ENCODE peak calls at places on chromosomes 11 and 22, in ten cellular contexts. One of them, this sample, is unnamed.

GRCh38 chr22:17607891-17608521 is 20.5 kb downstream of the ATP6V1E1 start:
- DNase-seq in cardiac muscle cell: no peak
- DNase-seq in SK-N-DZ: no peak
- DNase-seq in CD8-positive, alpha-beta memory T cell: no peak
- DNase-seq in NAMALWA: no peak
- DNase-seq in retina: no peak
- DNase-seq in GM12865: no peak
- DNase-seq in activated T-helper 1 cell treated with anti-CD3 and anti-CD28 coated beads, Interleukin-12 subunit alpha, Interleukin-12 subunit beta, Interleukin-2, Interleukin-4 antibody, amounts not matched to agents 30 ng/mL and 10 ng/mL and 1 ng/mL, durations not matched to agents 14 hours and 24 hours and 36 hours: no peak
- DNase-seq in SK-MEL-5: peak; percentile 66
- DNase-seq in cardiac fibroblast: no peak
- DNase-seq in this sample: no peak

GRCh38 chr11:69447786-69448185 is 33.7 kb upstream of the LINC01488 start:
- DNase-seq in cardiac muscle cell: no peak
- DNase-seq in SK-N-DZ: no peak
- DNase-seq in CD8-positive, alpha-beta memory T cell: no peak
- DNase-seq in NAMALWA: no peak
- DNase-seq in retina: no peak
- DNase-seq in GM12865: no peak
- DNase-seq in activated T-helper 1 cell treated with anti-CD3 and anti-CD28 coated beads, Interleukin-12 subunit alpha, Interleukin-12 subunit beta, Interleukin-2, Interleukin-4 antibody, amounts not matched to agents 30 ng/mL and 10 ng/mL and 1 ng/mL, durations not matched to agents 14 hours and 24 hours and 36 hours: no peak
- DNase-seq in SK-MEL-5: no peak
- DNase-seq in cardiac fibroblast: no peak
- DNase-seq in this sample: no peak

GRCh38 chr11:124748100-124748418 is 4.0 kb downstream of the VSIG2 start:
- DNase-seq in cardiac muscle cell: no peak
- DNase-seq in SK-N-DZ: no peak
- DNase-seq in CD8-positive, alpha-beta memory T cell: no peak
- DNase-seq in NAMALWA: no peak
- DNase-seq in retina: no peak
- DNase-seq in GM12865: no peak
- DNase-seq in activated T-helper 1 cell treated with anti-CD3 and anti-CD28 coated beads, Interleukin-12 subunit alpha, Interleukin-12 subunit beta, Interleukin-2, Interleukin-4 antibody, amounts not matched to agents 30 ng/mL and 10 ng/mL and 1 ng/mL, durations not matched to agents 14 hours and 24 hours and 36 hours: no peak
- DNase-seq in SK-MEL-5: no peak
- DNase-seq in cardiac fibroblast: no peak
- DNase-seq in this sample: no peak

GRCh38 chr11:69377029-69377952 is 83.3 kb downstream of the MYEOV start:
- DNase-seq in cardiac muscle cell: no peak
- DNase-seq in SK-N-DZ: no peak
- DNase-seq in CD8-positive, alpha-beta memory T cell: no peak
- DNase-seq in NAMALWA: no peak
- DNase-seq in retina: no peak
- DNase-seq in GM12865: peak; percentile 6
- DNase-seq in activated T-helper 1 cell treated with anti-CD3 and anti-CD28 coated beads, Interleukin-12 subunit alpha, Interleukin-12 subunit beta, Interleukin-2, Interleukin-4 antibody, amounts not matched to agents 30 ng/mL and 10 ng/mL and 1 ng/mL, durations not matched to agents 14 hours and 24 hours and 36 hours: no peak
- DNase-seq in SK-MEL-5: no peak
- DNase-seq in cardiac fibroblast: no peak
- DNase-seq in this sample: no peak

GRCh38 chr11:76670475-76671235 is at the start of gene LRRC32:
- DNase-seq in cardiac muscle cell: peak; percentile 54
- DNase-seq in SK-N-DZ: peak; percentile 54
- DNase-seq in CD8-positive, alpha-beta memory T cell: no peak
- DNase-seq in NAMALWA: peak; percentile 34
- DNase-seq in retina: peak; percentile 53
- DNase-seq in GM12865: peak; percentile 46
- DNase-seq in activated T-helper 1 cell treated with anti-CD3 and anti-CD28 coated beads, Interleukin-12 subunit alpha, Interleukin-12 subunit beta, Interleukin-2, Interleukin-4 antibody, amounts not matched to agents 30 ng/mL and 10 ng/mL and 1 ng/mL, durations not matched to agents 14 hours and 24 hours and 36 hours: no peak
- DNase-seq in SK-MEL-5: no peak
- DNase-seq in cardiac fibroblast: peak; percentile 56
- DNase-seq in this sample: no peak

GRCh38 chr11:84250834-84251613 is 964.9 kb upstream of the CCDC90B start:
- DNase-seq in cardiac muscle cell: no peak
- DNase-seq in SK-N-DZ: no peak
- DNase-seq in CD8-positive, alpha-beta memory T cell: no peak
- DNase-seq in NAMALWA: no peak
- DNase-seq in retina: no peak
- DNase-seq in GM12865: no peak
- DNase-seq in activated T-helper 1 cell treated with anti-CD3 and anti-CD28 coated beads, Interleukin-12 subunit alpha, Interleukin-12 subunit beta, Interleukin-2, Interleukin-4 antibody, amounts not matched to agents 30 ng/mL and 10 ng/mL and 1 ng/mL, durations not matched to agents 14 hours and 24 hours and 36 hours: no peak
- DNase-seq in SK-MEL-5: no peak
- DNase-seq in cardiac fibroblast: no peak
- DNase-seq in this sample: no peak

GRCh38 chr22:46712288-46712687 is 25.8 kb downstream of the CERK start:
- DNase-seq in cardiac muscle cell: no peak
- DNase-seq in SK-N-DZ: no peak
- DNase-seq in CD8-positive, alpha-beta memory T cell: no peak
- DNase-seq in NAMALWA: no peak
- DNase-seq in retina: no peak
- DNase-seq in GM12865: no peak
- DNase-seq in activated T-helper 1 cell treated with anti-CD3 and anti-CD28 coated beads, Interleukin-12 subunit alpha, Interleukin-12 subunit beta, Interleukin-2, Interleukin-4 antibody, amounts not matched to agents 30 ng/mL and 10 ng/mL and 1 ng/mL, durations not matched to agents 14 hours and 24 hours and 36 hours: no peak
- DNase-seq in SK-MEL-5: no peak
- DNase-seq in cardiac fibroblast: no peak
- DNase-seq in this sample: no peak

GRCh38 chr11:92738281-92738680 is 231.2 kb upstream of the MTNR1B start:
- DNase-seq in cardiac muscle cell: no peak
- DNase-seq in SK-N-DZ: no peak
- DNase-seq in CD8-positive, alpha-beta memory T cell: no peak
- DNase-seq in NAMALWA: no peak
- DNase-seq in retina: no peak
- DNase-seq in GM12865: no peak
- DNase-seq in activated T-helper 1 cell treated with anti-CD3 and anti-CD28 coated beads, Interleukin-12 subunit alpha, Interleukin-12 subunit beta, Interleukin-2, Interleukin-4 antibody, amounts not matched to agents 30 ng/mL and 10 ng/mL and 1 ng/mL, durations not matched to agents 14 hours and 24 hours and 36 hours: no peak
- DNase-seq in SK-MEL-5: no peak
- DNase-seq in cardiac fibroblast: peak; percentile 3
- DNase-seq in this sample: no peak

GRCh38 chr11:95156133-95156731 is 66.6 kb downstream of the ENDOD1 start:
- DNase-seq in cardiac muscle cell: no peak
- DNase-seq in SK-N-DZ: no peak
- DNase-seq in CD8-positive, alpha-beta memory T cell: no peak
- DNase-seq in NAMALWA: no peak
- DNase-seq in retina: no peak
- DNase-seq in GM12865: no peak
- DNase-seq in activated T-helper 1 cell treated with anti-CD3 and anti-CD28 coated beads, Interleukin-12 subunit alpha, Interleukin-12 subunit beta, Interleukin-2, Interleukin-4 antibody, amounts not matched to agents 30 ng/mL and 10 ng/mL and 1 ng/mL, durations not matched to agents 14 hours and 24 hours and 36 hours: no peak
- DNase-seq in SK-MEL-5: no peak
- DNase-seq in cardiac fibroblast: no peak
- DNase-seq in this sample: no peak

GRCh38 chr11:58573451-58574104 is 2.1 kb downstream of the LPXN start:
- DNase-seq in cardiac muscle cell: peak; percentile 73
- DNase-seq in SK-N-DZ: no peak
- DNase-seq in CD8-positive, alpha-beta memory T cell: peak; percentile 64
- DNase-seq in NAMALWA: peak; percentile 78
- DNase-seq in retina: no peak
- DNase-seq in GM12865: peak; percentile 81
- DNase-seq in activated T-helper 1 cell treated with anti-CD3 and anti-CD28 coated beads, Interleukin-12 subunit alpha, Interleukin-12 subunit beta, Interleukin-2, Interleukin-4 antibody, amounts not matched to agents 30 ng/mL and 10 ng/mL and 1 ng/mL, durations not matched to agents 14 hours and 24 hours and 36 hours: no peak
- DNase-seq in SK-MEL-5: peak; percentile 90
- DNase-seq in cardiac fibroblast: peak; percentile 84
- DNase-seq in this sample: peak; percentile 30

GRCh38 chr11:7672276-7672959 is 882 bp downstream of the CYB5R2 start:
- DNase-seq in cardiac muscle cell: no peak
- DNase-seq in SK-N-DZ: no peak
- DNase-seq in CD8-positive, alpha-beta memory T cell: no peak
- DNase-seq in NAMALWA: no peak
- DNase-seq in retina: no peak
- DNase-seq in GM12865: peak; percentile 60
- DNase-seq in activated T-helper 1 cell treated with anti-CD3 and anti-CD28 coated beads, Interleukin-12 subunit alpha, Interleukin-12 subunit beta, Interleukin-2, Interleukin-4 antibody, amounts not matched to agents 30 ng/mL and 10 ng/mL and 1 ng/mL, durations not matched to agents 14 hours and 24 hours and 36 hours: no peak
- DNase-seq in SK-MEL-5: no peak
- DNase-seq in cardiac fibroblast: no peak
- DNase-seq in this sample: no peak

GRCh38 chr11:126355324-126355925 is at the start of gene ST3GAL4:
- DNase-seq in cardiac muscle cell: peak; percentile 90
- DNase-seq in SK-N-DZ: peak; percentile 70
- DNase-seq in CD8-positive, alpha-beta memory T cell: peak; percentile 37
- DNase-seq in NAMALWA: peak; percentile 66
- DNase-seq in retina: peak; percentile 83
- DNase-seq in GM12865: peak; percentile 82
- DNase-seq in activated T-helper 1 cell treated with anti-CD3 and anti-CD28 coated beads, Interleukin-12 subunit alpha, Interleukin-12 subunit beta, Interleukin-2, Interleukin-4 antibody, amounts not matched to agents 30 ng/mL and 10 ng/mL and 1 ng/mL, durations not matched to agents 14 hours and 24 hours and 36 hours: peak; percentile 64
- DNase-seq in SK-MEL-5: peak; percentile 77
- DNase-seq in cardiac fibroblast: peak; percentile 84
- DNase-seq in this sample: peak; percentile 35

GRCh38 chr11:36657610-36658225 is 59.7 kb upstream of the RAG2 start:
- DNase-seq in cardiac muscle cell: no peak
- DNase-seq in SK-N-DZ: no peak
- DNase-seq in CD8-positive, alpha-beta memory T cell: no peak
- DNase-seq in NAMALWA: no peak
- DNase-seq in retina: no peak
- DNase-seq in GM12865: no peak
- DNase-seq in activated T-helper 1 cell treated with anti-CD3 and anti-CD28 coated beads, Interleukin-12 subunit alpha, Interleukin-12 subunit beta, Interleukin-2, Interleukin-4 antibody, amounts not matched to agents 30 ng/mL and 10 ng/mL and 1 ng/mL, durations not matched to agents 14 hours and 24 hours and 36 hours: no peak
- DNase-seq in SK-MEL-5: no peak
- DNase-seq in cardiac fibroblast: no peak
- DNase-seq in this sample: no peak